ENCODE peak calls at places on chromosome X, in six cellular contexts. M is WERI-Rb-1, U is glutamatergic neuron, J is prostate gland, K is RWPE2, D is suprapubic skin. S is an unnamed sample.

GRCh38 chrX:25020391-25021131 is 4.8 kb upstream of the ARX start:
- DNase-seq in M (peak), U (peak), J (no peak), K (no peak), D (no peak), S (no peak)

GRCh38 chrX:147890766-147891165 is 21.0 kb upstream of the FMR1 start:
- DNase-seq in M (no peak), U (no peak), J (no peak), K (no peak), D (no peak), S (no peak)

GRCh38 chrX:65866146-65866545 is 173.7 kb downstream of the VSIG4 start:
- DNase-seq in M (no peak), U (no peak), J (no peak), K (no peak), D (no peak), S (no peak)

GRCh38 chrX:54785901-54786300 is 12.2 kb downstream of the ITIH6 start:
- DNase-seq in M (peak), U (peak), J (no peak), K (no peak), D (no peak), S (no peak)

GRCh38 chrX:65689377-65689776 is 21.9 kb downstream of the MSN start:
- DNase-seq in M (no peak), U (no peak), J (no peak), K (no peak), D (no peak), S (no peak)

GRCh38 chrX:20221902-20222301 is 44.8 kb downstream of the RPS6KA3 start:
- DNase-seq in M (no peak), U (no peak), J (peak), K (no peak), D (no peak), S (no peak)

GRCh38 chrX:21972721-21973120 is 32.2 kb downstream of the SMS start:
- DNase-seq in M (no peak), U (no peak), J (no peak), K (peak), D (no peak), S (no peak)

GRCh38 chrX:349196-349595 is 30.6 kb upstream of the GTPBP6 start:
- DNase-seq in M (no peak), U (no peak), J (no peak), K (no peak), D (no peak), S (peak)

GRCh38 chrX:52363247-52363883 is 5.5 kb upstream of the XAGE2 start:
- DNase-seq in M (no peak), U (no peak), J (no peak), K (no peak), D (no peak), S (no peak)

GRCh38 chrX:134246282-134246681 is 9.3 kb downstream of the CCDC160 start:
- DNase-seq in M (no peak), U (no peak), J (no peak), K (no peak), D (no peak), S (no peak)

GRCh38 chrX:51776851-51777250 is 33.6 kb downstream of the GSPT2 start:
- DNase-seq in M (no peak), U (no peak), J (no peak), K (no peak), D (no peak), S (no peak)

DNA sequence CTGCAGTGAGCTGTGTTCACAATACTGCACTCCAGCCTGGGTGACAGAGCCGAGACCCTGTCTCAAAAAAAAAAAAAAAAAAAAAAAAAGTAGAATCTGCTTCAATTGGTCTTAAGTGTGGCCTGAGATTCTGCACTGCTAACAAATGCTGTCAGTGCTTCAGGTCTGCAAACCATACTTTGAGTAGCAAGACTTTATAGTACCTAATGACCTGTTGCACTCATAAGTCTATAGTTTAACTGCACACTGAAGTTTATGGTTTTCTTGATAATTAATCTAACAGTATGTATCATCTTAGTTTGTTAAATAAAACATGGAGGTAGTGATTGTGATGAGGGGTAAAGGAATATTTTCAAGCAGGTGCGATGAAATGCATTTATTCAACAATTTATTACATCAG is 135.6 kb downstream of the STAG2 start:
- DNase-seq in M (no peak), U (no peak), J (no peak), K (no peak), D (no peak), S (no peak)
- TF ChIP-seq CTCF in M (no peak), U (no peak), J (no peak), K (no peak), D (no peak), S (no peak)

GRCh38 chrX:26442340-26442739 is 226.4 kb downstream of the MAGEB5 start:
- DNase-seq in M (peak), U (no peak), J (no peak), K (no peak), D (no peak), S (no peak)
- TF ChIP-seq CTCF in M (peak), U (peak), J (no peak), K (peak), D (no peak), S (peak)

DNA sequence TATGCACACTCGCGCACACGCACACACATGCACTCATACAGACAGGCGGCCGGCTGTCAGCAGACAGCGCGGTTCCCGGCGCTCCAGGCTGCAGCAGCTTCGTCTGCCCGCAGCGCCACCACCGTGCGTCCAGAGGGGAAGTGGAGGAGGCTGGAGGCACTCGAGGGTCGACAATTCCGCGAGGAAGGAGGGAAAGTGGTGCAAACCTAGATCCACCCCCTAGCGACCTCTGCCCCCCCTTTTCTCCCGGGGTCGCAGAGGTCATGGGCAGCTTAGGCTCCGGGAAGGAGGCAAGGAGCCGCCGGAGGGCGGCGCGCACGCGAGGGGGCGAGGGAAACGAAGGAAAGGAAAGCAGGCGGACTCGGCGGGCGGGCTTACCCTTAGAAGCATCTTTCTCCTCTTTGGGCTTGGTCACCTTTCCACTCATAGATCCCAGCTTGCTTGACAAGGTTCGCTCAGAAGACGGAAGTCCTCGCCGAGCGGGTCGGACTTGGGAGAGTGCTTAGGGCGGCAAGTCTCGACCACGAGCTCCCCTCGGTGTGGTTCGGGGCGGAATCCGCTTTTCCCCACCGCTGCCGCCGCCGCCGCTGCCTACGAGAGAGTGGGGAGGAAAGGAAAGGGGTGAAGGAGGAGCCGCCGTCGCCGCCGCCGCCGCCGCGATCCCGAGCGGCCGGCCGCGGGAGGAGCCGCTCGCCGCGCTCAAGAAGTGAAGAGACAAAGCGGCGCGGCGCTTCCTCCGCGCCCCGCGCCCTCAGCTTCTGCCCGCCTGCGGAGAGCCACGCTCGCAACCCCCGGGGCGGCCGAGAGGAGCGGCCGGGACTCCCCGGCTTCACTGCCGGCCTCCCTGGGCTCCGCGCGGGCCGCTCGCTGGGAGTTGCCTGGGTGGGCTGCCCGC is 326.6 kb upstream of the F9 start:
- DNase-seq in M (no peak), U (peak), J (peak), K (no peak), D (no peak), S (no peak)
- TF ChIP-seq CTCF in M (no peak), U (no peak), J (no peak), K (no peak), D (no peak), S (no peak)

GRCh38 chrX:7946960-7947359 is 19.7 kb upstream of the PNPLA4 start:
- DNase-seq in M (no peak), U (no peak), J (no peak), K (no peak), D (no peak), S (no peak)

GRCh38 chrX:7943600-7944245 is 16.5 kb upstream of the PNPLA4 start:
- DNase-seq in M (no peak), U (no peak), J (peak), K (no peak), D (no peak), S (no peak)

DNA sequence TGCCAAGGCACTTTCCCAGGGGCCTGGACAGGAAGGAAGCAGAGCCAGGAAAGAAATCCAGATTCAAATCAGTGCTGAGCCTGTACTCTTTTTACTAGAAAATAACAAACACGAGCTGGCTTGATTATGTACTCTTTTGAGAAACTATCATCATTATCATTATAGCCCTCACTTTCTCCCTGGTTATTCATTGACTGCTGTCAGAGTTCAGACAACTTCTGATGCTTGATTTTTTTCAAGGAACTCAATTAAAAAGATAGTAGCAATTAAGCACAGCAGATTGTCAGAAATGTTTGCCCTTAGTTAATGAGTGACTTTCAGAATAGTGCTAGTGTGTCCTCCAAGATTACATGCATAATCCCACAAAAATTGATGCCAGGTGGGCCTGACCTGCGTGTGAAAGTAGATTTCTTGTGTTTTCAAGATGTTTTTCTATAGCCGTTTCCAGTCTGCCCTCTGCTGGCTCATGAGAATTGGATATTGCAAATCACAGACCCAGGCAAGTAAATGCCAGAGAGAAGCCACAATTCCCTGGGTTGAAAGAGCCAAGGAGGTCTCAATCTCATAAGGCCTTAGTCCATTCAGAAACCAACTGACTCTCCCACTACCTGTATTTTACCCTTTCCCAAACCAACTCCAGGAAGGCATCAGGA is 14.3 kb upstream of the PNPLA4 start:
- DNase-seq in M (peak), U (no peak), J (no peak), K (no peak), D (no peak), S (no peak)
- TF ChIP-seq CTCF in M (peak), U (no peak), J (no peak), K (peak), D (no peak), S (peak)

DNA sequence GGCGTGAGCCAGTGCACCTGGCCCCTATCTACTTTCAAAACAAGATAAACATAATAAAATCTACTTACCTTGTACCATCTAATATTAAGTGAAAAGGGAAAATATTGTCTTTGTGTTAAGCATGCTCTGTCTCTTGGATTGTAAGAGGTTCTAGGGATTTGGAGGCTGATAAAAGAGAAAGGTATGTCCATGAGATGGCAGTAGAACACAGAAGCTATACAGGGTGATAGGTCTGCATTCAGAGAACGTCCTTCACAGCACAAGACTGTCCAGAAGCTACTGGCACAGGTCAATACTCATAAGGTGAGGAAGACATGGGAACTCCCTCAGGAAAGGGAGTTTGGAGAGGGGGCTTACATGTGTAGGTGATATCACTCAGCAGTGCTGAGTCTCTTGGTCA is 135.5 kb downstream of the TMEM47 start:
- DNase-seq in M (no peak), U (no peak), J (no peak), K (no peak), D (no peak), S (no peak)
- TF ChIP-seq CTCF in M (peak), U (no peak), J (no peak), K (peak), D (no peak), S (peak)

DNA sequence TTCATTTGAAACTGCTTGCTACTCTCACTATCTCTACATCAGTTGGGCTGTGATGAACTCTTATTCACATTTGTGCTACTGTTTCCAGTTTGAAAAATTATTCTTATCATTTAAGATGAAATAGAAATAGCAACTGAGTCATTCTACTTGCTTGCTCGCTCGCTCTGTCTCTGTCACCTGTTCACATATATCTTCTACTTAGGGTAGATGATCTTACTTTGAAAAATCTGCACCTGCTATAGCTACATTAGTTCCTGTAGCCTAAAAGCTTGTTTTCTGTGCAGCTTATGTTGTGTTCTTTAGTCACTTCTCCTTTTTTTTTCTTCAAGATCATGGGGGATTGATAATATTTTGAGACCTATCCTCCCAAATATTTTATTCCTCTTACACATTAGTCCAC is 36.3 kb downstream of the CLCN5 start:
- DNase-seq in M (no peak), U (no peak), J (no peak), K (no peak), D (no peak), S (no peak)
- TF ChIP-seq CTCF in M (no peak), U (no peak), J (no peak), K (no peak), D (no peak), S (no peak)

GRCh38 chrX:7133036-7133412 is 14.5 kb upstream of the STS start:
- DNase-seq in M (no peak), U (no peak), J (no peak), K (no peak), D (no peak), S (no peak)

GRCh38 chrX:7131621-7132020 is 15.9 kb upstream of the STS start:
- DNase-seq in M (no peak), U (no peak), J (no peak), K (no peak), D (no peak), S (no peak)

GRCh38 chrX:7127058-7127457 is 20.5 kb upstream of the STS start:
- DNase-seq in M (no peak), U (no peak), J (no peak), K (no peak), D (no peak), S (no peak)

GRCh38 chrX:7132335-7133035 is 15.0 kb upstream of the STS start:
- DNase-seq in M (peak), U (peak), J (peak), K (peak), D (no peak), S (no peak)
- TF ChIP-seq CTCF in M (peak), U (no peak), J (peak), K (peak), D (peak), S (peak)

S was measured in osteocyte.